ENCODE peak calls at places on chromosomes 1 and 21, in eight cellular contexts. M, J, G, A, V, R, S and X are unnamed samples.

GRCh38 chr1:157153743-157154142 is 15.5 kb upstream of the ETV3 start:
- DNase-seq in M (no peak), J (no peak), G (no peak), A (no peak), V (no peak), R (no peak), S (no peak), X (peak)

GRCh38 chr1:11845641-11846335 is 1.8 kb downstream of the NPPA start:
- DNase-seq in M (peak), J (no peak), G (peak), A (no peak), V (peak), R (no peak), S (no peak), X (peak)

GRCh38 chr1:210360852-210361477 is 32.3 kb downstream of the HHAT start:
- DNase-seq in M (peak), J (no peak), G (peak), A (peak), V (peak), R (peak), S (no peak), X (no peak)

GRCh38 chr1:240575976-240576666 is 35.8 kb downstream of the GREM2 start:
- DNase-seq in M (peak), J (no peak), G (peak), A (peak), V (no peak), R (peak), S (no peak), X (no peak)

GRCh38 chr1:63603810-63604209 is 10.6 kb downstream of the PGM1 start:
- DNase-seq in M (peak), J (no peak), G (peak), A (no peak), V (no peak), R (no peak), S (no peak), X (no peak)

GRCh38 chr1:12511516-12512468 is 106.2 kb downstream of the DHRS3 start:
- DNase-seq in M (peak), J (no peak), G (peak), A (no peak), V (peak), R (no peak), S (no peak), X (no peak)

GRCh38 chr1:207659545-207660148 is 14.7 kb downstream of the CR1L start:
- DNase-seq in M (no peak), J (no peak), G (no peak), A (no peak), V (no peak), R (no peak), S (no peak), X (no peak)

GRCh38 chr1:153260473-153260979 is 1.0 kb downstream of the LORICRIN start:
- DNase-seq in M (peak), J (no peak), G (no peak), A (no peak), V (no peak), R (no peak), S (no peak), X (no peak)

GRCh38 chr1:198015317-198015716 is 98.1 kb downstream of the LHX9 start:
- DNase-seq in M (no peak), J (no peak), G (no peak), A (no peak), V (no peak), R (no peak), S (no peak), X (no peak)

GRCh38 chr21:38679531-38679930 is 126.2 kb upstream of the ETS2 start:
- DNase-seq in M (peak), J (no peak), G (peak), A (peak), V (peak), R (no peak), S (no peak), X (no peak)

GRCh38 chr1:99917214-99917613 is 52.6 kb upstream of the SLC35A3 start:
- DNase-seq in M (no peak), J (no peak), G (no peak), A (no peak), V (no peak), R (no peak), S (no peak), X (no peak)

GRCh38 chr1:155940531-155940992 is 876 bp upstream of the RXFP4 start:
- DNase-seq in M (peak), J (no peak), G (peak), A (no peak), V (peak), R (peak), S (no peak), X (peak)

GRCh38 chr1:113003751-113004690 is 48.0 kb upstream of the SLC16A1 start:
- DNase-seq in M (no peak), J (no peak), G (no peak), A (no peak), V (peak), R (no peak), S (no peak), X (no peak)

GRCh38 chr1:203273869-203274602 is 31.3 kb upstream of the BTG2 start:
- DNase-seq in M (no peak), J (peak), G (no peak), A (no peak), V (no peak), R (no peak), S (no peak), X (no peak)

GRCh38 chr1:41708332-41708731 is 210.4 kb downstream of the HIVEP3 start:
- DNase-seq in M (no peak), J (no peak), G (no peak), A (no peak), V (no peak), R (no peak), S (no peak), X (no peak)

GRCh38 chr1:41742219-41742618 is 176.5 kb downstream of the HIVEP3 start:
- DNase-seq in M (peak), J (no peak), G (peak), A (peak), V (peak), R (no peak), S (no peak), X (no peak)

GRCh38 chr1:17553970-17554369 is 14.5 kb downstream of the ARHGEF10L start:
- DNase-seq in M (peak), J (no peak), G (peak), A (peak), V (no peak), R (peak), S (no peak), X (no peak)

GRCh38 chr21:15058718-15059316 is 6.0 kb downstream of the NRIP1 start:
- DNase-seq in M (peak), J (no peak), G (peak), A (no peak), V (peak), R (peak), S (no peak), X (no peak)

GRCh38 chr1:221912230-221912629 is 170.3 kb upstream of the DUSP10 start:
- DNase-seq in M (peak), J (no peak), G (peak), A (no peak), V (no peak), R (no peak), S (no peak), X (no peak)

GRCh38 chr1:78722947-78723346 is 73.3 kb downstream of the IFI44 start:
- DNase-seq in M (peak), J (no peak), G (peak), A (no peak), V (no peak), R (no peak), S (no peak), X (no peak)

GRCh38 chr1:78722521-78722920 is 72.9 kb downstream of the IFI44 start:
- DNase-seq in M (peak), J (no peak), G (peak), A (no peak), V (no peak), R (no peak), S (no peak), X (no peak)

GRCh38 chr1:78718566-78718965 is 68.9 kb downstream of the IFI44 start:
- DNase-seq in M (peak), J (no peak), G (peak), A (no peak), V (peak), R (no peak), S (no peak), X (no peak)

GRCh38 chr1:78716186-78716585 is 66.6 kb downstream of the IFI44 start:
- DNase-seq in M (peak), J (no peak), G (peak), A (peak), V (peak), R (no peak), S (no peak), X (no peak)

DNA sequence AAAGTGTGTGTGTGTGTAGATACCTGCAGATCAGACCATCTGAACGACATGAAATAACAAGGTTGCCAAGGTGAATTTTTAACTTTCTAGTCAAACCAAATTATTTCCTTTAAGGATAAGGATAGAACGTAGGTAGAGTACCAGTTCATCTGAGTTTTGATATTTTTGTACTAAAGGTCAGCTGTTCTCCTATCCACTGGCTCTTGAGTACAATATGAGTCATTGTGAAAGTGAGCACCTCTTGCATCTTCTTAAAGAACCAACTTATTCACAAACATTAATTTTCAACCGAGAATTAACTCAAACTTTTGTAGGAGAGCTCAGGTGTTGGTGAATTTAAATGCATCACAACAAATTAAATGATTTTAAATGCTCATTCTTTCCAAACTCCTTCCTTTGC is 71.5 kb downstream of the IFI44 start:
- DNase-seq in M (no peak), J (no peak), G (peak), A (no peak), V (no peak), R (no peak), S (no peak), X (no peak)
- H3K4me3 ChIP-seq in M (no peak), J (no peak), G (no peak), A (no peak), V (no peak), R (no peak), S (no peak), X (no peak)

DNA sequence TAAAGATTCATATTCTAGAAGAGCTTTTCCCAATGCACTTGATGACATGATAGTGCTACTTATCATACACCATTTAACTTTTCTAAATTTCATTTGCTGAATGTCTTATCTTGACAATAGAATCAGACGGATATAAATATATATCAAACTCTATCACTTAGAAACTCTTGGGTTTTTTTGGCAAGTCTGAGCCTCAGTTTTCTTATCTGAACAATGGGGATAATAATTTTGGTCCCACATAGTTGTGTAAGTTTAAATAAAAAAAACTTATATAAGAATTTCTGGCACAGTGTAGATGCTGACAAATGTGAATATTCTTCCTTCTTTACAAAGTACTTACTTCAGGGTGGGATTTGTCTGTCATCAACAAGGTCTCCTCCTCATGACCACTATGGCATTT is 21.5 kb upstream of the LEPR start:
- DNase-seq in M (no peak), J (no peak), G (no peak), A (no peak), V (no peak), R (no peak), S (no peak), X (no peak)
- H3K4me3 ChIP-seq in M (no peak), J (no peak), G (no peak), A (no peak), V (no peak), R (no peak), S (no peak), X (no peak)

DNA sequence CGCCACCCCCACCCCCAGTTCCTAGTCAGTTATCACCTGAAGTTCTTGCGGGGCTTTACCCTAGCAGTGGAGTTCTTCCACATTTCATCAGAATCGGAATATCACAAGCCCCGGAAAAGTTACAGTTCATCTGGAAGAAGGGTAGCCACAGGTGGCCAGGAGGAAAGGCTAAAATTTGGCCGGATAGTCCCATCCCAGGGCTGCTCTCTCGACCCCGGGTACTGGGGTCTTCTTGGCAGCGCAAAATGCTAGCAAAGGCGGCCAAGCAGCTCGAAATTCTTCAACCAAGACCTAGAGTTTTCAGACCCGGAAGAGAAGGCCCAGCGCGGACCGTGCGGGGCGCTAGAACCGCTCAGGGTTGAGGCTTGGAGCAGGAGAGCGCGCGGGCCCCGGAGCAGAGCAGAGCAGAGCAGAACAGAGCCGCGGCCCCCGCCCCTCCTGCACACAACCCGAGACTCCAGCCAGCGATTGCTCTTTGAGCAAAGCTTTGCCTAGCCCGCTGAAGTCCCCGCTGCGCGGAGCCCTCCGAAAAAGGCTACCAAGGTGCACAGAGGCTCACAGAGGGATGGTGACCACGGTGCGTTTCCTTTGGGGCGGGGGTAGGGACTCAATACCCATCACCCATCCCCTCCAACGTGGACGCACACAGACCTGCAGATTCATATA is 8.1 kb downstream of the HLX start:
- DNase-seq in M (no peak), J (no peak), G (no peak), A (no peak), V (no peak), R (no peak), S (no peak), X (peak)
- H3K4me3 ChIP-seq in M (peak), J (peak), G (no peak), A (peak), V (no peak), R (no peak), S (peak), X (peak)

DNA sequence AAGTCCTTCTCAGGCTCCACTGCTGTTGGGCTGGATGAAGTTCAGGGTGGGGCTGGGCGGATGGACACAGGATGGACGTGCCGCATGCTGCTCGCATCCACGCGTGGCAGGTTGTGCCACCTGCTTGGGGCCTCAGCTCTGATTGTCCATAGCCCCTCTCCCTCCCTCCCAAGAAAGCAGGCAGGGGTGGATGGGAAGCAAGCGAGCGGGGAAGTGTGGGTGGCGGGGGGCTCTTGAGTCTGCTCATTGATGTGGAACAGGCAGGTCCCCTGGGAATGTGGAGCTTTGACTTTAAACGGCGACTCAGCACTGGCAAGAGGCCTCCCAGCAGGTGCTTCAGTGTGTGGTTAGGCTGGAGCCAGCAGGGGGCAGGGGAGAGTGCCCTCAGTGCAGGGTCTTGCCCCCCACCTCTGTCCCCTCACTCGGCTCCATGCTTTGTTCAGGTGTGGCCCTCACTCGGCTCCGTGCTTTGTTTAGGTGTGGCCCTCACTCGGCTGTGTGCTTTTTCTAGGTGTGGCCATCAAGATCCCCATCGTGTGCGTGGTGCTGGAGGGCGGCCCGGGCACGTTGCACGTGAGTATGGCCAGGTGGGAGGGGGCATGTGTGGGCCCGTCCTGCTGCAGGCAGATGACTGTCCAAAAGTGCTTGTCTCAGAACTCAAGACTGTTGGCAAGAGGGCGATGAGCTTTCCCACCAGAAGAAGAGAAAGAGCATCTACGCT is 23.9 kb downstream of the TRPM2 start:
- DNase-seq in M (no peak), J (no peak), G (no peak), A (no peak), V (no peak), R (no peak), S (no peak), X (no peak)
- H3K4me3 ChIP-seq in M (no peak), J (no peak), G (no peak), A (no peak), V (no peak), R (no peak), S (no peak), X (no peak)

DNA sequence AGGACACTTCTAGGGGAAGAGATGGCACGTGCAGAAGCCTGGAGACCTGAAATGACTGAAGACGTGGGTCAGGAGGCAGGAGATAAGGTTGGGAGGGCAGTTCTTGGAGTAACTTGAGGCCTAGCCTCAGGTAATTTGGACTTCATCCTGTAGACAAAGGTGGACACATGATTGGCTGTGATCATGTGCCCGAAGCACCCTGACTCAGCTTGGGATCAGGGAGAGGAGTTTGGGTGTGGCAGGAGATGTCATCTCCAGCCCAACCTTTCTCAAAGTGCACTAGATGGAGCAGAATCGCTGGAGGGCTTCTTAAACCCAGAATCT is 1.5 kb downstream of the SLC66A1 start:
- DNase-seq in M (no peak), J (no peak), G (no peak), A (no peak), V (no peak), R (no peak), S (no peak), X (no peak)
- H3K4me3 ChIP-seq in M (peak), J (no peak), G (no peak), A (no peak), V (no peak), R (no peak), S (no peak), X (no peak)

GRCh38 chr1:172255223-172255560 is 165.3 kb upstream of the C1orf105 start:
- DNase-seq in M (no peak), J (no peak), G (no peak), A (no peak), V (no peak), R (peak), S (no peak), X (no peak)
- H3K4me3 ChIP-seq in M (no peak), J (no peak), G (no peak), A (no peak), V (no peak), R (no peak), S (no peak), X (no peak)

DNA sequence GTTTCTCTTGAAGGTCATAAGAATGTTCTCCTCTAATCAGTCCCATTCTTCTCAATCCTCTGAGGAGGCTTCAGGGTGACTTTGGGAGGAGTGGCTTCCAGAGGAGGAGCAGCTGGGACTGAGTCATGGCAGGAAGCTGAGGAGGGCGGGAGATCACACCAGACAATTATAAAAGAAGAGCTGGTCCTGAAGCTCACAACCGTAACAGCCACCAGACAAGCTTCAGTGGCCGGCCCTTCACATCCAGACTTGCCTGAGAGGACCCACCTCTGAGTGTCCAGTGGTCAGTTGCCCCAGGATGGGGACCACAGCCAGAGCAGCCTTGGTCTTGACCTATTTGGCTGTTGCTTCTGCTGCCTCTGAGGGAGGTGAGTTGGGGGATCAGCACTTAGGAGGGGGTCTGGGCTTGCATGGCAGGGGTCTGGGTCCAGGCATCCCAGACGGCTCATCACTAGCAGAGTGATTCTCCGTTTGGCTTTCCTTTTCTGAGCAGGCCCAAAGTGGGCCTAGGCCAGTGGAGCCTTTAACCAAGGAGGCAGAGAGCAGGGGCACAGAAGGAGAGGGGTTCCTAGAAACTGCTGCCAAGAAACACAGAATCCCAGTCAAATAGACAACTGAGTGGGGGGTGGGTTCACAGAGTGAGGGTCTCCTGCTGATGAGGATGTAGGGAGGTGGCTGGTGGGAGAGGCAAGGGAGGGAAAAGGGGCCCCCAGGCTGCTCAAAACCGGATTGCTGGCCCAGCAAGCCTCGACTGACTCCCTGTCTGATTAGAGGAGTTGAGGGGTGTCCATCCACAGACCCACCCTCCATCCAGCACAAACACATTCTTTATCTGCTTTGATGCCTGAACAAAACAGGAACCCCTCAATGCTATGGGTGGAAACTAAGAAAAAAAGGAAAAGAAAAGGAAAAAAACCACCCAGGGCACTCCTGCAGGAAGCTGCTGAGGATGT is at the start of gene ECM1:
- DNase-seq in M (peak), J (peak), G (peak), A (no peak), V (peak), R (peak), S (no peak), X (peak)
- H3K4me3 ChIP-seq in M (peak), J (peak), G (peak), A (peak), V (no peak), R (no peak), S (peak), X (no peak)

GRCh38 chr1:151539321-151540020 is 638 bp upstream of the TUFT1 start:
- DNase-seq in M (peak), J (peak), G (peak), A (peak), V (peak), R (peak), S (peak), X (peak)
- H3K4me3 ChIP-seq in M (peak), J (peak), G (peak), A (peak), V (no peak), R (peak), S (peak), X (peak)

GRCh38 chr1:26789612-26789865 is 1.8 kb downstream of the PIGV start:
- DNase-seq in M (no peak), J (no peak), G (no peak), A (no peak), V (no peak), R (no peak), S (no peak), X (no peak)
- H3K4me3 ChIP-seq in M (no peak), J (no peak), G (no peak), A (no peak), V (no peak), R (no peak), S (no peak), X (no peak)